ENCODE peak calls at places on chromosomes 6 and 20, in nine cellular contexts. One of them, this sample, is unnamed.

GRCh38 chr6:146943673-146944072 is 260.5 kb upstream of the STXBP5 start:
- DNase-seq in activated CD8-positive, alpha-beta T cell treated with anti-CD3 and anti-CD28 coated beads for 36 hours: no peak
- DNase-seq in cardiac muscle cell: no peak
- DNase-seq in amniotic stem cell: no peak
- DNase-seq in AG09319: no peak
- DNase-seq in GM03348: no peak
- DNase-seq in stimulated activated CD4-positive, alpha-beta T cell treated with anti-CD3 and anti-CD28 coated beads, TNF-alpha, amount 100 ng/mL, for 24 hours: no peak
- DNase-seq in stomach: no peak
- DNase-seq in iris pigment epithelial cell: no peak
- DNase-seq in this sample: no peak

GRCh38 chr6:105678516-105678915 is 275.6 kb upstream of the PREP start:
- DNase-seq in activated CD8-positive, alpha-beta T cell treated with anti-CD3 and anti-CD28 coated beads for 36 hours: no peak
- DNase-seq in cardiac muscle cell: no peak
- DNase-seq in amniotic stem cell: no peak
- DNase-seq in AG09319: no peak
- DNase-seq in GM03348: peak; percentile 15
- DNase-seq in stimulated activated CD4-positive, alpha-beta T cell treated with anti-CD3 and anti-CD28 coated beads, TNF-alpha, amount 100 ng/mL, for 24 hours: no peak
- DNase-seq in stomach: no peak
- DNase-seq in iris pigment epithelial cell: peak; percentile 7
- DNase-seq in this sample: no peak

GRCh38 chr20:44080646-44081267 is 106.2 kb downstream of the JPH2 start:
- DNase-seq in activated CD8-positive, alpha-beta T cell treated with anti-CD3 and anti-CD28 coated beads for 36 hours: peak; percentile 84
- DNase-seq in cardiac muscle cell: peak; percentile 80
- DNase-seq in amniotic stem cell: peak; percentile 21
- DNase-seq in AG09319: peak; percentile 35
- DNase-seq in GM03348: peak; percentile 88
- DNase-seq in stimulated activated CD4-positive, alpha-beta T cell treated with anti-CD3 and anti-CD28 coated beads, TNF-alpha, amount 100 ng/mL, for 24 hours: peak; percentile 70
- DNase-seq in stomach: peak; percentile 82
- DNase-seq in iris pigment epithelial cell: peak; percentile 79
- DNase-seq in this sample: peak; percentile 88

GRCh38 chr6:17798477-17798876 is 91.8 kb upstream of the NUP153 start:
- DNase-seq in activated CD8-positive, alpha-beta T cell treated with anti-CD3 and anti-CD28 coated beads for 36 hours: no peak
- DNase-seq in cardiac muscle cell: no peak
- DNase-seq in amniotic stem cell: no peak
- DNase-seq in AG09319: no peak
- DNase-seq in GM03348: no peak
- DNase-seq in stimulated activated CD4-positive, alpha-beta T cell treated with anti-CD3 and anti-CD28 coated beads, TNF-alpha, amount 100 ng/mL, for 24 hours: no peak
- DNase-seq in stomach: no peak
- DNase-seq in iris pigment epithelial cell: no peak
- DNase-seq in this sample: no peak

GRCh38 chr20:59363094-59363493 is 62.7 kb downstream of the EDN3 start:
- DNase-seq in activated CD8-positive, alpha-beta T cell treated with anti-CD3 and anti-CD28 coated beads for 36 hours: no peak
- DNase-seq in cardiac muscle cell: no peak
- DNase-seq in amniotic stem cell: no peak
- DNase-seq in AG09319: no peak
- DNase-seq in GM03348: no peak
- DNase-seq in stimulated activated CD4-positive, alpha-beta T cell treated with anti-CD3 and anti-CD28 coated beads, TNF-alpha, amount 100 ng/mL, for 24 hours: no peak
- DNase-seq in stomach: no peak
- DNase-seq in iris pigment epithelial cell: no peak
- DNase-seq in this sample: no peak

GRCh38 chr6:33118525-33119123 is 42.8 kb downstream of the HLA-DPB1 start:
- DNase-seq in activated CD8-positive, alpha-beta T cell treated with anti-CD3 and anti-CD28 coated beads for 36 hours: no peak
- DNase-seq in cardiac muscle cell: peak; percentile 66
- DNase-seq in amniotic stem cell: no peak
- DNase-seq in AG09319: peak; percentile 7
- DNase-seq in GM03348: peak; percentile 47
- DNase-seq in stimulated activated CD4-positive, alpha-beta T cell treated with anti-CD3 and anti-CD28 coated beads, TNF-alpha, amount 100 ng/mL, for 24 hours: no peak
- DNase-seq in stomach: no peak
- DNase-seq in iris pigment epithelial cell: peak; percentile 23
- DNase-seq in this sample: peak; percentile 66

GRCh38 chr6:108714012-108714773 is 134.0 kb upstream of the ARMC2 start:
- DNase-seq in activated CD8-positive, alpha-beta T cell treated with anti-CD3 and anti-CD28 coated beads for 36 hours: no peak
- DNase-seq in cardiac muscle cell: no peak
- DNase-seq in amniotic stem cell: no peak
- DNase-seq in AG09319: no peak
- DNase-seq in GM03348: peak; percentile 82
- DNase-seq in stimulated activated CD4-positive, alpha-beta T cell treated with anti-CD3 and anti-CD28 coated beads, TNF-alpha, amount 100 ng/mL, for 24 hours: no peak
- DNase-seq in stomach: no peak
- DNase-seq in iris pigment epithelial cell: peak; percentile 45
- DNase-seq in this sample: no peak

GRCh38 chr6:31568537-31568961 is 3.5 kb upstream of the LTA start:
- DNase-seq in activated CD8-positive, alpha-beta T cell treated with anti-CD3 and anti-CD28 coated beads for 36 hours: peak; percentile 88
- DNase-seq in cardiac muscle cell: no peak
- DNase-seq in amniotic stem cell: no peak
- DNase-seq in AG09319: no peak
- DNase-seq in GM03348: no peak
- DNase-seq in stimulated activated CD4-positive, alpha-beta T cell treated with anti-CD3 and anti-CD28 coated beads, TNF-alpha, amount 100 ng/mL, for 24 hours: peak; percentile 69
- DNase-seq in stomach: no peak
- DNase-seq in iris pigment epithelial cell: no peak
- DNase-seq in this sample: peak; percentile 94

GRCh38 chr6:128039542-128039941 is 138.7 kb upstream of the THEMIS start:
- DNase-seq in activated CD8-positive, alpha-beta T cell treated with anti-CD3 and anti-CD28 coated beads for 36 hours: no peak
- DNase-seq in cardiac muscle cell: peak; percentile 77
- DNase-seq in amniotic stem cell: no peak
- DNase-seq in AG09319: no peak
- DNase-seq in GM03348: no peak
- DNase-seq in stimulated activated CD4-positive, alpha-beta T cell treated with anti-CD3 and anti-CD28 coated beads, TNF-alpha, amount 100 ng/mL, for 24 hours: no peak
- DNase-seq in stomach: no peak
- DNase-seq in iris pigment epithelial cell: no peak
- DNase-seq in this sample: no peak

GRCh38 chr6:149963212-149963461 is 606 bp upstream of the ULBP1 start:
- DNase-seq in activated CD8-positive, alpha-beta T cell treated with anti-CD3 and anti-CD28 coated beads for 36 hours: peak; percentile 67
- DNase-seq in cardiac muscle cell: no peak
- DNase-seq in amniotic stem cell: no peak
- DNase-seq in AG09319: no peak
- DNase-seq in GM03348: peak; percentile 72
- DNase-seq in stimulated activated CD4-positive, alpha-beta T cell treated with anti-CD3 and anti-CD28 coated beads, TNF-alpha, amount 100 ng/mL, for 24 hours: peak; percentile 54
- DNase-seq in stomach: no peak
- DNase-seq in iris pigment epithelial cell: no peak
- DNase-seq in this sample: peak; percentile 29

GRCh38 chr20:62627901-62628612 is 14.2 kb upstream of the SLCO4A1 start:
- DNase-seq in activated CD8-positive, alpha-beta T cell treated with anti-CD3 and anti-CD28 coated beads for 36 hours: no peak
- DNase-seq in cardiac muscle cell: no peak
- DNase-seq in amniotic stem cell: no peak
- DNase-seq in AG09319: no peak
- DNase-seq in GM03348: peak; percentile 67
- DNase-seq in stimulated activated CD4-positive, alpha-beta T cell treated with anti-CD3 and anti-CD28 coated beads, TNF-alpha, amount 100 ng/mL, for 24 hours: no peak
- DNase-seq in stomach: no peak
- DNase-seq in iris pigment epithelial cell: peak; percentile 52
- DNase-seq in this sample: peak; percentile 80

GRCh38 chr6:133888931-133889556 is at the start of gene TCF21:
- DNase-seq in activated CD8-positive, alpha-beta T cell treated with anti-CD3 and anti-CD28 coated beads for 36 hours: no peak
- DNase-seq in cardiac muscle cell: no peak
- DNase-seq in amniotic stem cell: peak; percentile 69
- DNase-seq in AG09319: no peak
- DNase-seq in GM03348: peak; percentile 23
- DNase-seq in stimulated activated CD4-positive, alpha-beta T cell treated with anti-CD3 and anti-CD28 coated beads, TNF-alpha, amount 100 ng/mL, for 24 hours: no peak
- DNase-seq in stomach: peak; percentile 28
- DNase-seq in iris pigment epithelial cell: no peak
- DNase-seq in this sample: no peak

GRCh38 chr6:158168054-158168303 is at the start of gene SERAC1:
- DNase-seq in activated CD8-positive, alpha-beta T cell treated with anti-CD3 and anti-CD28 coated beads for 36 hours: no peak
- DNase-seq in cardiac muscle cell: no peak
- DNase-seq in amniotic stem cell: no peak
- DNase-seq in AG09319: no peak
- DNase-seq in GM03348: no peak
- DNase-seq in stimulated activated CD4-positive, alpha-beta T cell treated with anti-CD3 and anti-CD28 coated beads, TNF-alpha, amount 100 ng/mL, for 24 hours: no peak
- DNase-seq in stomach: no peak
- DNase-seq in iris pigment epithelial cell: no peak
- DNase-seq in this sample: no peak

GRCh38 chr6:101402618-101403002 is 9.1 kb downstream of the GRIK2 start:
- DNase-seq in activated CD8-positive, alpha-beta T cell treated with anti-CD3 and anti-CD28 coated beads for 36 hours: no peak
- DNase-seq in cardiac muscle cell: peak; percentile 46
- DNase-seq in amniotic stem cell: no peak
- DNase-seq in AG09319: no peak
- DNase-seq in GM03348: peak; percentile 61
- DNase-seq in stimulated activated CD4-positive, alpha-beta T cell treated with anti-CD3 and anti-CD28 coated beads, TNF-alpha, amount 100 ng/mL, for 24 hours: no peak
- DNase-seq in stomach: no peak
- DNase-seq in iris pigment epithelial cell: no peak
- DNase-seq in this sample: no peak

GRCh38 chr6:20583447-20583806 is 49.2 kb downstream of the CDKAL1 start:
- DNase-seq in activated CD8-positive, alpha-beta T cell treated with anti-CD3 and anti-CD28 coated beads for 36 hours: no peak
- DNase-seq in cardiac muscle cell: no peak
- DNase-seq in amniotic stem cell: no peak
- DNase-seq in AG09319: no peak
- DNase-seq in GM03348: no peak
- DNase-seq in stimulated activated CD4-positive, alpha-beta T cell treated with anti-CD3 and anti-CD28 coated beads, TNF-alpha, amount 100 ng/mL, for 24 hours: no peak
- DNase-seq in stomach: no peak
- DNase-seq in iris pigment epithelial cell: no peak
- DNase-seq in this sample: no peak

GRCh38 chr6:156021746-156022396 is 566.2 kb upstream of the NOX3 start:
- DNase-seq in activated CD8-positive, alpha-beta T cell treated with anti-CD3 and anti-CD28 coated beads for 36 hours: no peak
- DNase-seq in cardiac muscle cell: no peak
- DNase-seq in amniotic stem cell: no peak
- DNase-seq in AG09319: no peak
- DNase-seq in GM03348: peak; percentile 5
- DNase-seq in stimulated activated CD4-positive, alpha-beta T cell treated with anti-CD3 and anti-CD28 coated beads, TNF-alpha, amount 100 ng/mL, for 24 hours: no peak
- DNase-seq in stomach: no peak
- DNase-seq in iris pigment epithelial cell: peak; percentile 39
- DNase-seq in this sample: no peak

GRCh38 chr20:24492031-24492607 is 22.7 kb downstream of the SYNDIG1 start:
- DNase-seq in activated CD8-positive, alpha-beta T cell treated with anti-CD3 and anti-CD28 coated beads for 36 hours: no peak
- DNase-seq in cardiac muscle cell: no peak
- DNase-seq in amniotic stem cell: no peak
- DNase-seq in AG09319: no peak
- DNase-seq in GM03348: no peak
- DNase-seq in stimulated activated CD4-positive, alpha-beta T cell treated with anti-CD3 and anti-CD28 coated beads, TNF-alpha, amount 100 ng/mL, for 24 hours: no peak
- DNase-seq in stomach: no peak
- DNase-seq in iris pigment epithelial cell: no peak
- DNase-seq in this sample: no peak

GRCh38 chr20:58552366-58552934 is 37.3 kb upstream of the APCDD1L start:
- DNase-seq in activated CD8-positive, alpha-beta T cell treated with anti-CD3 and anti-CD28 coated beads for 36 hours: no peak
- DNase-seq in cardiac muscle cell: no peak
- DNase-seq in amniotic stem cell: no peak
- DNase-seq in AG09319: no peak
- DNase-seq in GM03348: no peak
- DNase-seq in stimulated activated CD4-positive, alpha-beta T cell treated with anti-CD3 and anti-CD28 coated beads, TNF-alpha, amount 100 ng/mL, for 24 hours: no peak
- DNase-seq in stomach: no peak
- DNase-seq in iris pigment epithelial cell: no peak
- DNase-seq in this sample: no peak

GRCh38 chr20:6501061-6501460 is 266.4 kb upstream of the BMP2 start:
- DNase-seq in activated CD8-positive, alpha-beta T cell treated with anti-CD3 and anti-CD28 coated beads for 36 hours: no peak
- DNase-seq in cardiac muscle cell: no peak
- DNase-seq in amniotic stem cell: no peak
- DNase-seq in AG09319: no peak
- DNase-seq in GM03348: no peak
- DNase-seq in stimulated activated CD4-positive, alpha-beta T cell treated with anti-CD3 and anti-CD28 coated beads, TNF-alpha, amount 100 ng/mL, for 24 hours: no peak
- DNase-seq in stomach: no peak
- DNase-seq in iris pigment epithelial cell: peak; percentile 79
- DNase-seq in this sample: no peak

GRCh38 chr6:157107915-157108651 is 215.2 kb downstream of the TMEM242 start:
- DNase-seq in activated CD8-positive, alpha-beta T cell treated with anti-CD3 and anti-CD28 coated beads for 36 hours: peak; percentile 26
- DNase-seq in cardiac muscle cell: no peak
- DNase-seq in amniotic stem cell: peak; percentile 84
- DNase-seq in AG09319: peak; percentile 64
- DNase-seq in GM03348: peak; percentile 68
- DNase-seq in stimulated activated CD4-positive, alpha-beta T cell treated with anti-CD3 and anti-CD28 coated beads, TNF-alpha, amount 100 ng/mL, for 24 hours: no peak
- DNase-seq in stomach: no peak
- DNase-seq in iris pigment epithelial cell: peak; percentile 97
- DNase-seq in this sample: no peak

This sample was measured in GM12865.